ENCODE peak calls at places on chromosomes 4 and X, in four cellular contexts. W is GM12878, H is K562, S is HL-60. T is an unnamed sample.

GRCh38 chr4:106312997-106313522 is 2.9 kb downstream of the TBCK start:
- DNase-seq in H (no peak), W (no peak), S (no peak), T (no peak)

GRCh38 chrX:39000802-39001201 is 199.5 kb downstream of the MID1IP1 start:
- DNase-seq in S (no peak), H (no peak), W (no peak), T (no peak)

GRCh38 chrX:110086162-110086915 is 83.4 kb downstream of the TMEM164 start:
- DNase-seq in H (no peak), W (no peak), S (no peak), T (no peak)

GRCh38 chrX:71870337-71871098 is 40.1 kb upstream of the NHSL2 start:
- DNase-seq in S (no peak), W (no peak), H (no peak), T (no peak)

GRCh38 chr4:36285784-36286480 is 4.5 kb downstream of the DTHD1 start:
- DNase-seq in W (peak; percentile 93), S (peak; percentile 60), H (no peak), T (peak; percentile 15)

GRCh38 chr4:9979101-9979815 is 42.0 kb downstream of the SLC2A9 start:
- DNase-seq in H (no peak), W (no peak), S (no peak), T (no peak)

GRCh38 chr4:33060873-33061542 is 2340.8 kb downstream of the PCDH7 start:
- DNase-seq in S (no peak), H (no peak), W (no peak), T (no peak)

GRCh38 chrX:118420462-118420861 is 74.6 kb downstream of the WDR44 start:
- DNase-seq in H (no peak), W (no peak), S (no peak), T (no peak)

GRCh38 chr4:76651616-76652015 is 216.6 kb downstream of the SHROOM3 start:
- DNase-seq in W (no peak), S (no peak), H (no peak), T (no peak)

GRCh38 chr4:54547299-54548097 is 110.3 kb upstream of the KIT start:
- DNase-seq in W (peak; percentile 19), S (no peak), H (peak; percentile 24), T (no peak)

GRCh38 chrX:1535241-1536041 is 1.5 kb downstream of the P2RY8 start:
- DNase-seq in H (no peak), S (peak; percentile 47), W (peak; percentile 62), T (no peak)

GRCh38 chr4:55355555-55355954 is 9.5 kb downstream of the SRD5A3 start:
- DNase-seq in S (no peak), H (no peak), W (no peak), T (no peak)

GRCh38 chrX:55342533-55343501 is 78.1 kb upstream of the PAGE3 start:
- DNase-seq in H (peak; percentile 52), W (peak; percentile 21), S (no peak), T (peak; percentile 23)

GRCh38 chrX:69027181-69028005 is 137.9 kb downstream of the PJA1 start:
- DNase-seq in H (no peak), S (no peak), W (no peak), T (no peak)

GRCh38 chrX:133435544-133436124 is 20.3 kb upstream of the GPC4 start:
- DNase-seq in S (no peak), W (no peak), H (no peak), T (no peak)

GRCh38 chr4:189302719-189303118 is 638.0 kb upstream of the FRG1 start:
- DNase-seq in W (no peak), H (no peak), S (no peak), T (no peak)

GRCh38 chrX:53631156-53631555 is 55.4 kb downstream of the HUWE1 start:
- DNase-seq in S (no peak), W (no peak), H (no peak), T (no peak)

GRCh38 chr4:101081695-101082369 is 265.5 kb downstream of the PPP3CA start:
- DNase-seq in S (no peak), H (no peak), W (no peak), T (no peak)

GRCh38 chrX:102063445-102064074 is 61.9 kb upstream of the TCEAL2 start:
- DNase-seq in W (no peak), H (no peak), S (no peak), T (no peak)

GRCh38 chr4:15912961-15913630 is 25.4 kb downstream of the FGFBP1 start:
- DNase-seq in S (no peak), H (no peak), W (no peak), T (no peak)

GRCh38 chr4:176404591-176404990 is 84.8 kb downstream of the SPCS3 start:
- DNase-seq in W (no peak), S (no peak), H (no peak), T (no peak)

GRCh38 chrX:47091149-47091775 is 13.0 kb downstream of the RGN start:
- DNase-seq in S (peak; percentile 5), W (peak; percentile 31), H (no peak), T (no peak)
- TF ChIP-seq SPI1 in S (no peak), W (no peak), H (no peak), T (no peak)

GRCh38 chr4:145626623-145626982 is 7.4 kb downstream of the MMAA start:
- DNase-seq in W (no peak), S (no peak), H (no peak), T (no peak)
- TF ChIP-seq SPI1 in W (no peak), S (no peak), H (no peak), T (no peak)

DNA sequence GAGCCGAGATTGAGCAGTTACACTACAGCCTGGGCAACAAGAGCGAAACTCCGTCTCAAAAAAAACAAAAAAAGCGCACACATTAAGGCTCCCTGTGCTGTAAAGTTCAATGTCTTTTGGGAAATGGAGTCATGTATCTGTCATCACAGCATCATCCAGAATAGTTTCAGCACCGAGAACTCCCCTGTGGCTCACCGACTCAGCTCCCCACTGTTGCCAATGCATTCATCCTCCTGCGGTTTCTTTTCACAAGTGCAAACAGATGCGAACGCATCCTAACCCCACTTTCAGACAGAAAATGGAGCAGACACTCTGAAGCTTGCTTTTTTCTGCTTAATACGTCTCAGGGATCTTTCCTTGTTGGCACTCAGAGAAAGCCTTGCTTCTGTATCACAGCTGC is 13.8 kb upstream of the SH3TC1 start:
- DNase-seq in S (no peak), H (no peak), W (no peak), T (no peak)
- TF ChIP-seq SPI1 in S (no peak), H (no peak), W (no peak), T (no peak)

GRCh38 chr4:47383829-47384427 is 79.6 kb downstream of the COMMD8 start:
- DNase-seq in S (no peak), H (peak; percentile 23), W (no peak), T (no peak)
- TF ChIP-seq SPI1 in S (no peak), H (no peak), W (no peak), T (no peak)

GRCh38 chr4:84841435-84841834 is 125.1 kb downstream of the WDFY3 start:
- DNase-seq in H (no peak), S (no peak), W (no peak), T (no peak)
- TF ChIP-seq SPI1 in H (no peak), S (no peak), W (no peak), T (no peak)

T was measured in GM12891.